ENCODE peak calls at places on chromosomes 11 and 22, in five cellular contexts. C is WTC11, T is Right ventricle myocardium superior, V is HEK293T, Y is HFFc6. R is an unnamed sample.

GRCh38 chr22:27983361-27983791 is 64.3 kb upstream of the PITPNB start:
- DNase-seq in C (no peak), T (no peak), V (no peak), Y (no peak), R (no peak)

GRCh38 chr22:48510599-48510998 is 1317.1 kb downstream of the BRD1 start:
- DNase-seq in C (no peak), T (no peak), V (no peak), Y (no peak), R (no peak)

GRCh38 chr11:59510917-59511589 is at the start of gene OR4D9:
- DNase-seq in C (no peak), T (no peak), V (no peak), Y (no peak), R (no peak)

GRCh38 chr11:76588455-76589325 is 81.9 kb downstream of the LRRC32 start:
- DNase-seq in C (no peak), T (peak; percentile 86), V (no peak), Y (no peak), R (no peak)

GRCh38 chr11:12070446-12071267 is 39.7 kb upstream of the MICAL2 start:
- DNase-seq in C (no peak), T (no peak), V (no peak), Y (no peak), R (no peak)

GRCh38 chr11:15276616-15277015 is 161.9 kb downstream of the INSC start:
- DNase-seq in C (no peak), T (no peak), V (peak; percentile 36), Y (no peak), R (no peak)

GRCh38 chr22:27990879-27991278 is 71.8 kb upstream of the PITPNB start:
- DNase-seq in C (peak; percentile 83), T (peak; percentile 90), V (peak; percentile 89), Y (no peak), R (no peak)

GRCh38 chr11:114015117-114015516 is 40.2 kb downstream of the HTR3A start:
- DNase-seq in C (no peak), T (no peak), V (no peak), Y (no peak), R (no peak)

GRCh38 chr11:83608571-83608970 is 322.4 kb upstream of the CCDC90B start:
- DNase-seq in C (no peak), T (no peak), V (no peak), Y (no peak), R (no peak)